ENCODE peak calls at places on chromosome 15, in seven cellular contexts. S, J, E, G, T, K and F are unnamed samples.

GRCh38 chr15:66288796-66289195 is 4.6 kb upstream of the DIS3L start:
- DNase-seq in S (no peak), J (no peak), E (no peak), G (no peak), T (peak), K (no peak), F (no peak)

GRCh38 chr15:43934480-43934879 is 107.7 kb downstream of the WDR76 start:
- DNase-seq in S (no peak), J (no peak), E (no peak), G (no peak), T (no peak), K (no peak), F (no peak)

GRCh38 chr15:67820992-67821783 is 4.1 kb upstream of the SKOR1 start:
- DNase-seq in S (no peak), J (no peak), E (peak), G (peak), T (peak), K (no peak), F (no peak)

GRCh38 chr15:66165856-66166255 is 87.7 kb downstream of the MEGF11 start:
- DNase-seq in S (no peak), J (no peak), E (no peak), G (no peak), T (no peak), K (no peak), F (no peak)

GRCh38 chr15:64527263-64527984 is 67.0 kb downstream of the ZNF609 start:
- DNase-seq in S (no peak), J (no peak), E (peak), G (peak), T (peak), K (no peak), F (peak)

GRCh38 chr15:77180757-77181156 is 109.8 kb upstream of the TSPAN3 start:
- DNase-seq in S (no peak), J (no peak), E (no peak), G (peak), T (peak), K (no peak), F (no peak)

GRCh38 chr15:69538381-69538780 is 85.8 kb downstream of the RPLP1 start:
- DNase-seq in S (no peak), J (no peak), E (no peak), G (no peak), T (no peak), K (no peak), F (no peak)

GRCh38 chr15:80003171-80003570 is 32.2 kb upstream of the BCL2A1 start:
- DNase-seq in S (no peak), J (no peak), E (no peak), G (no peak), T (no peak), K (no peak), F (no peak)

GRCh38 chr15:29636140-29636539 is 186.1 kb downstream of the TJP1 start:
- DNase-seq in S (no peak), J (no peak), E (no peak), G (no peak), T (no peak), K (peak), F (no peak)

GRCh38 chr15:77642793-77643430 is 10.2 kb upstream of the LINGO1 start:
- DNase-seq in S (no peak), J (no peak), E (no peak), G (no peak), T (no peak), K (no peak), F (no peak)

GRCh38 chr15:38864122-38864521 is 299.5 kb upstream of the RASGRP1 start:
- DNase-seq in S (no peak), J (no peak), E (no peak), G (no peak), T (no peak), K (no peak), F (no peak)

GRCh38 chr15:69524850-69525249 is 72.2 kb downstream of the RPLP1 start:
- DNase-seq in S (no peak), J (no peak), E (no peak), G (no peak), T (no peak), K (no peak), F (no peak)

GRCh38 chr15:66729339-66729951 is 27.4 kb downstream of the SMAD6 start:
- DNase-seq in S (no peak), J (no peak), E (peak), G (no peak), T (no peak), K (no peak), F (no peak)

GRCh38 chr15:43329222-43329959 is 982 bp downstream of the LCMT2 start:
- DNase-seq in S (peak), J (no peak), E (peak), G (peak), T (peak), K (peak), F (no peak)

GRCh38 chr15:37536967-37537624 is 397.3 kb upstream of the TMCO5A start:
- DNase-seq in S (no peak), J (no peak), E (no peak), G (no peak), T (peak), K (no peak), F (no peak)

GRCh38 chr15:57992761-57993295 is 72.7 kb downstream of the ALDH1A2 start:
- DNase-seq in S (no peak), J (no peak), E (no peak), G (no peak), T (no peak), K (no peak), F (no peak)

GRCh38 chr15:85780586-85780985 is 14.1 kb downstream of the KLHL25 start:
- DNase-seq in S (no peak), J (no peak), E (no peak), G (no peak), T (no peak), K (no peak), F (no peak)

GRCh38 chr15:67195305-67195704 is 59.2 kb downstream of the AAGAB start:
- DNase-seq in S (no peak), J (no peak), E (no peak), G (no peak), T (no peak), K (no peak), F (no peak)

GRCh38 chr15:45618813-45619212 is 16.0 kb upstream of the SQOR start:
- DNase-seq in S (no peak), J (no peak), E (no peak), G (peak), T (no peak), K (no peak), F (peak)

GRCh38 chr15:50107591-50108408 is 11.2 kb downstream of the ATP8B4 start:
- DNase-seq in S (no peak), J (no peak), E (no peak), G (peak), T (no peak), K (no peak), F (no peak)

GRCh38 chr15:29054171-29055045 is 168.6 kb downstream of the APBA2 start:
- DNase-seq in S (no peak), J (no peak), E (no peak), G (no peak), T (no peak), K (no peak), F (no peak)

GRCh38 chr15:29141908-29142747 is 127.5 kb downstream of the NSMCE3 start:
- DNase-seq in S (no peak), J (no peak), E (no peak), G (no peak), T (no peak), K (no peak), F (no peak)

GRCh38 chr15:48470096-48470495 is 138.9 kb downstream of the DUT start:
- DNase-seq in S (no peak), J (no peak), E (no peak), G (no peak), T (no peak), K (no peak), F (no peak)

GRCh38 chr15:48471073-48471472 is 139.8 kb downstream of the DUT start:
- DNase-seq in S (no peak), J (no peak), E (no peak), G (no peak), T (no peak), K (no peak), F (no peak)

GRCh38 chr15:48475600-48476395 is 144.6 kb downstream of the DUT start:
- DNase-seq in S (no peak), J (no peak), E (no peak), G (no peak), T (no peak), K (no peak), F (no peak)

GRCh38 chr15:48472756-48473155 is 141.5 kb downstream of the DUT start:
- DNase-seq in S (no peak), J (no peak), E (peak), G (peak), T (peak), K (no peak), F (no peak)

DNA sequence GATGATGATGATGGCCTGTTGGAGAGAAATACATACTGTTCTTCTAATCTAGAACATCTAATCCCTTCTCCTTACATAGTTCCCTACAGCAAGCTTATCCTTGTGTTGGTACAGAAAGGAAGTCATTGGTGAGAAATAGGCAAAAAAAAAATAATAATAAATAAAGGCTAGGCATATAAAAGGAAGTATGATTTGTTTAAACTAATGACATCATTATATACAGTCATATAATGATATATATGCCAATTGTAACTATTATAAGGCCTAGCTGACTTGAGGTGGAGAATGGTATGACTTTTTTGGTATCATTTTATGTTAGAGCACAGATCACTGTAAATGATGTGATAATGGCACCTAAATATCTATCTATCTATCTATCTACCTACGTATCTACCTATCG is 142.4 kb downstream of the DUT start:
- DNase-seq in S (no peak), J (no peak), E (no peak), G (no peak), T (no peak), K (no peak), F (no peak)
- H3K4me3 ChIP-seq in S (no peak), J (no peak), E (no peak), G (no peak), T (no peak), K (no peak), F (no peak)

GRCh38 chr15:56241374-56242085 is 2.1 kb downstream of the RFX7 start:
- DNase-seq in S (no peak), J (no peak), E (no peak), G (no peak), T (no peak), K (no peak), F (no peak)

GRCh38 chr15:56242576-56243116 is 1.0 kb downstream of the RFX7 start:
- DNase-seq in S (no peak), J (no peak), E (no peak), G (no peak), T (peak), K (no peak), F (peak)

GRCh38 chr15:56243117-56243773 is 434 bp downstream of the RFX7 start:
- DNase-seq in S (peak), J (no peak), E (peak), G (peak), T (peak), K (peak), F (peak)

GRCh38 chr15:56243774-56244236 is at the start of gene RFX7:
- DNase-seq in S (peak), J (no peak), E (peak), G (peak), T (peak), K (peak), F (peak)

DNA sequence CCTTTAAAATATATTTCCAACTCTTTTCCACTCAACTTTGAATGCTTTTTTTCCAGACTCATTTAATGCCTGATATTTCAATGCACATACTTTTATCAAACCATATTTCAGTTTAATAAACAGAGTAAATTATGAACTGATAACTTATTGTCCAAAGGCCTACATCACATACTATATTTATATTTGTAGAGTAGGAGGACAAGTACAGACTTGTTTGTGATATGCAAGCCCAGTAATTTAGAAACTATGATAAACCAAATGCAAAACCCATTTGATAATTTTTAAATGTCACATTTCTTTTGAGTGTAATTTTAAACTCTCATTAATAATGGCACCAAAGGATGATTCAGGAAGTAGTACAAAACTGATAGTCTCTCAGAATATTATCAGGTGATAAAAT is 3.3 kb downstream of the RFX7 start:
- DNase-seq in S (no peak), J (no peak), E (no peak), G (no peak), T (no peak), K (no peak), F (no peak)
- H3K4me3 ChIP-seq in S (no peak), J (no peak), E (no peak), G (no peak), T (no peak), K (no peak), F (no peak)

DNA sequence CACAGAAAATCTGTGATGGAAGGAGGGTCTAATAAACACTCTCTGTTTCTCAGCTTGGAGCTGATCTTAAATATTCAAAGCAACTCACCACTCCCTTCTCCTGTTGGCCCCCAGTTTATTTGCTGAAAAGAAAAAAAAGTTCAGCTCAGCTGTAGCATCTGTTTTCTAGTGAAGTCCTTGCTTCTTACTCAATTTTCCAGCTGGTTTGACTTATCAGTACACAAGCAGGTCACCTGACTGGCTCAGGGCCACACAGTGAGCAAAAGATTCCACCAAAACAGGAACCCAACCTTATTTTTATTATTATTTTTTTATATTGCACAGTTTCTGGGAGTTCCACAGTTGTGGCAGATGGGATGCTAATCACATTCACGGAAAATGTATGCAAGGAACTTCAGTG is 390.7 kb upstream of the RGMA start:
- DNase-seq in S (no peak), J (no peak), E (no peak), G (no peak), T (no peak), K (no peak), F (no peak)
- H3K4me3 ChIP-seq in S (no peak), J (no peak), E (no peak), G (no peak), T (no peak), K (no peak), F (no peak)

GRCh38 chr15:40082195-40082868 is 26.3 kb downstream of the BMF start:
- DNase-seq in S (no peak), J (no peak), E (no peak), G (no peak), T (no peak), K (no peak), F (no peak)
- H3K4me3 ChIP-seq in S (peak), J (no peak), E (peak), G (peak), T (no peak), K (no peak), F (no peak)

DNA sequence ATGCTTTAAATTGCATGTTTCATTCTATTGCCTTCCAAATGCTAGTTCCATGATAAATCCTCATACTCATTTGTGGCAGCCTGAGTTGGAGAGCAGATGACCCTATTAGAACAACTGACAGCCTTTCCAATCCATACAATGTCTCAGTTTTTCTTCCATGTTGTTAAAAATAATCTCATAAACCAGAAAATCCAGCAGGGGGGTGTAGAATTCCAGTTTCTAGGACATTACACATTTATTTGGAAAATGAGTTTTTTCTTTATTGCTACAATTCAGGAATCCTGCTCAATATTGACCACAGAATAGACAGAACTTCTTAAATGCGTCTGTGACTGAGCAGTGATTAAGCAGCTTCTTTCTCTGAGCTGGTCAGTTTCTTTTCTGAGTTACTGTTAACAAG is 174.2 kb upstream of the ATP10A start:
- DNase-seq in S (no peak), J (no peak), E (no peak), G (no peak), T (peak), K (no peak), F (no peak)
- H3K4me3 ChIP-seq in S (no peak), J (no peak), E (no peak), G (no peak), T (no peak), K (no peak), F (no peak)

GRCh38 chr15:94582368-94582767 is 351.0 kb downstream of the MCTP2 start:
- DNase-seq in S (no peak), J (peak), E (no peak), G (peak), T (no peak), K (no peak), F (peak)
- H3K4me3 ChIP-seq in S (no peak), J (no peak), E (no peak), G (no peak), T (no peak), K (no peak), F (no peak)

GRCh38 chr15:100131321-100132224 is 210.2 kb downstream of the ADAMTS17 start:
- DNase-seq in S (no peak), J (no peak), E (peak), G (no peak), T (peak), K (no peak), F (no peak)
- H3K4me3 ChIP-seq in S (peak), J (no peak), E (no peak), G (no peak), T (peak), K (peak), F (no peak)

DNA sequence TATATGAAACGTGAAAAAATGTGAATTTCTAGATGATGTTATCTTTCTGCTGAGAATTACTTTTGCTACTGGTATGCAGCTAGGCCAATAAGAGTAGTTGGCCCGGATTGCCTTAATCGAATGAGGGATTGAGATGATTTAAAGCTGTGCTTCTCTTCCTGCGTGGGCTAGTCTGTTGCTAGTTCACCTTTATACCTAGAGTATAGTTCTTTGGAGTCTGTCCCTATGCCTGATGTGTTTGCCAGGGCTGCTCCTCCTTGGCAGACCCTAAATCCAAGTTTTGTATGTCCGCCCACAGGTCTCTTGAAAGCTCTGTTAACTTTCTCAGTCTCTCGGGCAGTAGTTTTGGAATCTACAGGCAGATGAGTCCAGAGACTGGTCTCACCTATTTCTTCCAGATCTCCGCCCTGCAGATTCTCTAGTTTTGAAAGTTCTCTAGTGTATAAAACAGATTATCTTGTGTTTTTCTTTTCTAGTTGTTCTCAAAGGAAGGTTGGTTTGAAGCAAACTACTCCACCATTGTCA is 64.9 kb downstream of the MEF2A start:
- DNase-seq in S (no peak), J (no peak), E (no peak), G (no peak), T (no peak), K (no peak), F (no peak)
- H3K4me3 ChIP-seq in S (no peak), J (no peak), E (no peak), G (no peak), T (no peak), K (no peak), F (no peak)

DNA sequence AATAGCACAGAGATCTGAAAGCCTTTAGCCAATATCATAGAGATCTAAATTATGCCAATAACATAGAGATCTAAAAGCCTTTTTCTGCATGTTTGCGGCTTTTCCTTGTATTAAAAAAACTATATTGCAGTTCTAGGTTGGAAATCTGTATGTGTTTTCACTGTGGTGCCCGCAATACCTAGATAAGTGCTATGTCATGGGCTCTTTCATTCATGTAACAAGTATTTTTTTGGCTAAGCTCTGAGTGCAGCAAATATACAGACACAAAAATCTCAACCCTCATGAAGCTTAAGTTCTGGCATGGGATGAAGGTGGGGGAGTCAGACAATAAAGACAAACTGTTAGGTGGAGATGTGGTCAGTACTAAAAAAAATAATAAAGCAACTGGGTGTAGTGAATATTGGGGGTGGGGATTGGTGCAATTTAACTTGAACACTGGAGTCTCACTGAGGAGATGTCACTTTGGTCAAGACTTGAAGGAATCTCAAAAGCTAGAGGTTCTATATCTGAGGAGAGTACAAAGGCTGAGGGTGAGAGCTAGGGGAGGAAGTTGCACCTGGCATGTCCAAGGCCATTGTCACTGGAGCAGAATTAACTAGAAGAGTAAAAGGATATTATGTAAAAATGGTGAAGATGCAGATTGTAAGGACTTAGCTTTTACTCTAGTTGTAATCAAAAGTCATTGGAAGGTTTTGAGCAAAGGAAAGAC is 978 bp downstream of the BUB1B start:
- DNase-seq in S (no peak), J (no peak), E (no peak), G (peak), T (peak), K (no peak), F (peak)
- H3K4me3 ChIP-seq in S (no peak), J (peak), E (peak), G (peak), T (peak), K (no peak), F (peak)

GRCh38 chr15:92829875-92830274 is 70.2 kb upstream of the CHD2 start:
- DNase-seq in S (no peak), J (no peak), E (no peak), G (no peak), T (no peak), K (no peak), F (no peak)

GRCh38 chr15:92832992-92833438 is 67.1 kb upstream of the CHD2 start:
- DNase-seq in S (no peak), J (no peak), E (peak), G (peak), T (no peak), K (no peak), F (no peak)

GRCh38 chr15:92831459-92832229 is 68.5 kb upstream of the CHD2 start:
- DNase-seq in S (peak), J (peak), E (peak), G (peak), T (peak), K (peak), F (peak)

GRCh38 chr15:92833493-92834271 is 66.4 kb upstream of the CHD2 start:
- DNase-seq in S (no peak), J (no peak), E (no peak), G (no peak), T (no peak), K (no peak), F (no peak)
- H3K4me3 ChIP-seq in S (no peak), J (no peak), E (no peak), G (no peak), T (no peak), K (no peak), F (no peak)